ENCODE peak calls at places on chromosomes 1 and 21, in five cellular contexts. B is GM19239, A is aorta, T is PC-3, G is mammary epithelial cell. S is an unnamed sample.

GRCh38 chr1:41452704-41453350 is 31.7 kb downstream of the EDN2 start:
- DNase-seq in B (no peak), A (no peak), T (no peak), G (no peak), S (no peak)

GRCh38 chr1:107795994-107796393 is 169.0 kb downstream of the VAV3 start:
- DNase-seq in B (no peak), A (no peak), T (no peak), G (no peak), S (no peak)

GRCh38 chr1:170533331-170533730 is 1.4 kb downstream of the GORAB start:
- DNase-seq in B (no peak), A (no peak), T (no peak), G (no peak), S (no peak)

GRCh38 chr21:45590726-45591618 is 48.7 kb upstream of the SLC19A1 start:
- DNase-seq in B (peak; percentile 47), A (peak; percentile 80), T (peak; percentile 19), G (peak; percentile 5), S (no peak)

GRCh38 chr1:115495603-115496002 is 146.2 kb upstream of the VANGL1 start:
- DNase-seq in B (no peak), A (no peak), T (peak; percentile 60), G (no peak), S (peak; percentile 30)

GRCh38 chr1:6466023-6466422 is at the start of gene TNFRSF25:
- DNase-seq in B (no peak), A (no peak), T (no peak), G (no peak), S (no peak)

GRCh38 chr1:71634159-71634558 is 553.3 kb upstream of the ZRANB2 start:
- DNase-seq in B (no peak), A (no peak), T (no peak), G (no peak), S (no peak)

GRCh38 chr21:30268608-30269197 is 14.0 kb downstream of the KRTAP24-1 start:
- DNase-seq in B (no peak), A (no peak), T (peak; percentile 35), G (no peak), S (peak; percentile 2)

GRCh38 chr1:85240174-85240601 is 19.3 kb downstream of the C1orf52 start:
- DNase-seq in B (no peak), A (no peak), T (peak; percentile 51), G (no peak), S (no peak)

GRCh38 chr1:182278144-182279054 is 113.2 kb downstream of the GLUL start:
- DNase-seq in B (no peak), A (no peak), T (no peak), G (no peak), S (no peak)

GRCh38 chr1:114892194-114892918 is 37.7 kb downstream of the SYCP1 start:
- DNase-seq in B (no peak), A (no peak), T (no peak), G (no peak), S (no peak)

GRCh38 chr1:59136541-59137335 is 160.2 kb upstream of the FGGY start:
- DNase-seq in B (no peak), A (no peak), T (no peak), G (peak; percentile 53), S (peak; percentile 78)

GRCh38 chr1:38003261-38004250 is 1.8 kb downstream of the FHL3 start:
- DNase-seq in B (no peak), A (peak; percentile 68), T (no peak), G (no peak), S (no peak)

GRCh38 chr1:16076871-16077250 is 3.4 kb upstream of the FAM131C start:
- DNase-seq in B (no peak), A (no peak), T (peak; percentile 75), G (no peak), S (peak; percentile 57)

GRCh38 chr1:228013322-228014234 is 6.8 kb downstream of the WNT3A start:
- DNase-seq in B (no peak), A (peak; percentile 73), T (peak; percentile 77), G (peak; percentile 89), S (no peak)

GRCh38 chr1:31593770-31594632 is 17.7 kb downstream of the TINAGL1 start:
- DNase-seq in B (peak; percentile 80), A (peak; percentile 96), T (peak; percentile 90), G (peak; percentile 73), S (peak; percentile 64)

GRCh38 chr21:17542371-17542992 is 29.6 kb downstream of the CXADR start:
- DNase-seq in B (no peak), A (no peak), T (no peak), G (no peak), S (no peak)

GRCh38 chr1:112546076-112546475 is 37.3 kb downstream of the WNT2B start:
- DNase-seq in B (no peak), A (no peak), T (no peak), G (no peak), S (no peak)

GRCh38 chr1:147072371-147073061 is 99.8 kb downstream of the PRKAB2 start:
- DNase-seq in B (no peak), A (no peak), T (no peak), G (no peak), S (peak; percentile 4)

GRCh38 chr1:43444827-43445225 is 8.9 kb downstream of the HYI start:
- DNase-seq in B (no peak), A (no peak), T (no peak), G (no peak), S (no peak)

GRCh38 chr1:183871568-183871967 is 66.6 kb downstream of the RGL1 start:
- DNase-seq in B (no peak), A (no peak), T (no peak), G (no peak), S (no peak)

GRCh38 chr1:232351335-232351734 is 278.6 kb downstream of the SIPA1L2 start:
- DNase-seq in B (no peak), A (no peak), T (no peak), G (peak; percentile 7), S (no peak)

GRCh38 chr1:14742181-14742980 is 143.9 kb downstream of the KAZN start:
- DNase-seq in B (no peak), A (no peak), T (peak; percentile 96), G (peak; percentile 99), S (peak; percentile 96)

GRCh38 chr1:203512830-203513578 is 19.1 kb downstream of the OPTC start:
- DNase-seq in B (no peak), A (peak; percentile 79), T (peak; percentile 98), G (peak; percentile 86), S (peak; percentile 96)

GRCh38 chr1:193766329-193766728 is 579.9 kb upstream of the B3GALT2 start:
- DNase-seq in B (no peak), A (no peak), T (no peak), G (peak; percentile 2), S (no peak)